ENCODE peak calls at places on chromosomes 2 and 18, in four cellular contexts. Q, S, M and F are unnamed samples.

GRCh38 chr2:39875182-39875913 is 96.3 kb upstream of the THUMPD2 start:
- DNase-seq in Q (peak; percentile 33), S (no peak), M (no peak), F (no peak)

GRCh38 chr2:101999122-101999789 is 7.5 kb downstream of the IL1R2 start:
- DNase-seq in Q (peak; percentile 59), S (no peak), M (no peak), F (no peak)

GRCh38 chr18:70030728-70031127 is 83.1 kb upstream of the CD226 start:
- DNase-seq in Q (no peak), S (no peak), M (no peak), F (no peak)

GRCh38 chr2:1429895-1430294 is 16.6 kb downstream of the TPO start:
- DNase-seq in Q (no peak), S (no peak), M (no peak), F (no peak)

GRCh38 chr18:160831-161570 is 2.6 kb downstream of the USP14 start:
- DNase-seq in Q (no peak), S (no peak), M (no peak), F (no peak)

GRCh38 chr2:45968946-45969584 is 317.6 kb downstream of the PRKCE start:
- DNase-seq in Q (no peak), S (no peak), M (peak; percentile 80), F (no peak)

GRCh38 chr18:50614838-50615237 is 55.0 kb downstream of the MAPK4 start:
- DNase-seq in Q (no peak), S (no peak), M (peak; percentile 60), F (no peak)

GRCh38 chr2:43199492-43200481 is 26.6 kb downstream of the ZFP36L2 start:
- DNase-seq in Q (peak; percentile 57), S (no peak), M (peak; percentile 66), F (no peak)

GRCh38 chr2:177393381-177393780 is 808 bp downstream of the AGPS start:
- DNase-seq in Q (no peak), S (no peak), M (no peak), F (peak; percentile 10)

GRCh38 chr18:35407871-35408481 is 30.8 kb upstream of the ZNF396 start:
- DNase-seq in Q (peak; percentile 38), S (peak; percentile 48), M (no peak), F (peak; percentile 75)

GRCh38 chr2:241410739-241411176 is 54.7 kb downstream of the FARP2 start:
- DNase-seq in Q (no peak), S (no peak), M (no peak), F (no peak)

GRCh38 chr2:70946832-70947442 is 11.2 kb downstream of the ATP6V1B1 start:
- DNase-seq in Q (peak; percentile 17), S (peak; percentile 33), M (no peak), F (peak; percentile 42)

GRCh38 chr18:3623769-3624545 is 174.0 kb downstream of the TGIF1 start:
- DNase-seq in Q (peak; percentile 84), S (peak; percentile 87), M (peak; percentile 90), F (no peak)

GRCh38 chr2:109474319-109474825 is 139.4 kb downstream of the SEPTIN10 start:
- DNase-seq in Q (no peak), S (no peak), M (no peak), F (no peak)

GRCh38 chr2:217803639-217803932 is 199.2 kb downstream of the TNS1 start:
- DNase-seq in Q (no peak), S (no peak), M (no peak), F (no peak)

GRCh38 chr18:13266208-13267100 is 47.9 kb downstream of the LDLRAD4 start:
- DNase-seq in Q (no peak), S (no peak), M (no peak), F (no peak)

GRCh38 chr2:31770718-31771117 is 190.0 kb upstream of the SRD5A2 start:
- DNase-seq in Q (no peak), S (no peak), M (no peak), F (no peak)

GRCh38 chr2:109129356-109129920 is 433 bp downstream of the SH3RF3 start:
- DNase-seq in Q (no peak), S (no peak), M (peak; percentile 32), F (no peak)

GRCh38 chr2:118860506-118860905 is 13.1 kb upstream of the EN1 start:
- DNase-seq in Q (no peak), S (no peak), M (no peak), F (no peak)

GRCh38 chr2:172215172-172215935 is 112.7 kb upstream of the DLX2 start:
- DNase-seq in Q (no peak), S (no peak), M (no peak), F (no peak)

GRCh38 chr18:2912357-2913299 is 65.8 kb downstream of the EMILIN2 start:
- DNase-seq in Q (no peak), S (no peak), M (no peak), F (no peak)

GRCh38 chr2:173079141-173079540 is 3.5 kb downstream of the MAP3K20 start:
- DNase-seq in Q (no peak), S (no peak), M (no peak), F (no peak)

GRCh38 chr2:9230051-9230802 is 23.6 kb downstream of the ASAP2 start:
- DNase-seq in Q (no peak), S (no peak), M (no peak), F (no peak)

GRCh38 chr2:138071720-138072719 is 107.7 kb downstream of the HNMT start:
- DNase-seq in Q (no peak), S (no peak), M (no peak), F (peak; percentile 77)

GRCh38 chr2:101675512-101675911 is 22.0 kb upstream of the MAP4K4 start:
- DNase-seq in Q (no peak), S (no peak), M (no peak), F (no peak)

GRCh38 chr2:66872926-66873714 is 438.2 kb downstream of the MEIS1 start:
- DNase-seq in Q (no peak), S (no peak), M (no peak), F (no peak)

GRCh38 chr2:201559067-201559710 is 84.1 kb downstream of the TMEM237 start:
- DNase-seq in Q (no peak), S (no peak), M (no peak), F (no peak)